ENCODE peak calls at places on chromosomes 11 and 22, in five cellular contexts. H is OCI-LY7, D is Peyer's patch, E is uterus, N is choroid plexus epithelial cell. P is an unnamed sample.

GRCh38 chr11:8812438-8812837 is 98.6 kb upstream of the AKIP1 start:
- DNase-seq in H (no peak), D (no peak), E (peak; percentile 64), N (peak; percentile 61), P (peak; percentile 48)

GRCh38 chr11:111586305-111586915 is 15.8 kb upstream of the SIK2 start:
- DNase-seq in H (peak; percentile 78), D (no peak), E (no peak), N (peak; percentile 77), P (no peak)

GRCh38 chr11:77252555-77253270 is 48.8 kb downstream of the GDPD4 start:
- DNase-seq in H (no peak), D (no peak), E (no peak), N (no peak), P (no peak)

GRCh38 chr11:15649371-15650104 is 534.8 kb downstream of the INSC start:
- DNase-seq in H (no peak), D (no peak), E (no peak), N (no peak), P (no peak)

GRCh38 chr22:24339452-24339747 is 68.8 kb downstream of the SPECC1L start:
- DNase-seq in H (no peak), D (no peak), E (no peak), N (no peak), P (no peak)

GRCh38 chr11:115222863-115223530 is 281.2 kb downstream of the CADM1 start:
- DNase-seq in H (peak; percentile 80), D (no peak), E (no peak), N (peak; percentile 18), P (no peak)

GRCh38 chr11:96314326-96315050 is 28.5 kb downstream of the MAML2 start:
- DNase-seq in H (no peak), D (no peak), E (no peak), N (peak; percentile 74), P (no peak)

GRCh38 chr11:16184588-16184987 is 171.8 kb downstream of the SOX6 start:
- DNase-seq in H (no peak), D (no peak), E (no peak), N (peak; percentile 50), P (peak; percentile 52)

GRCh38 chr11:117843666-117844484 is 19.3 kb upstream of the FXYD2 start:
- DNase-seq in H (peak; percentile 67), D (peak; percentile 86), E (peak; percentile 86), N (peak; percentile 80), P (peak; percentile 94)

DNA sequence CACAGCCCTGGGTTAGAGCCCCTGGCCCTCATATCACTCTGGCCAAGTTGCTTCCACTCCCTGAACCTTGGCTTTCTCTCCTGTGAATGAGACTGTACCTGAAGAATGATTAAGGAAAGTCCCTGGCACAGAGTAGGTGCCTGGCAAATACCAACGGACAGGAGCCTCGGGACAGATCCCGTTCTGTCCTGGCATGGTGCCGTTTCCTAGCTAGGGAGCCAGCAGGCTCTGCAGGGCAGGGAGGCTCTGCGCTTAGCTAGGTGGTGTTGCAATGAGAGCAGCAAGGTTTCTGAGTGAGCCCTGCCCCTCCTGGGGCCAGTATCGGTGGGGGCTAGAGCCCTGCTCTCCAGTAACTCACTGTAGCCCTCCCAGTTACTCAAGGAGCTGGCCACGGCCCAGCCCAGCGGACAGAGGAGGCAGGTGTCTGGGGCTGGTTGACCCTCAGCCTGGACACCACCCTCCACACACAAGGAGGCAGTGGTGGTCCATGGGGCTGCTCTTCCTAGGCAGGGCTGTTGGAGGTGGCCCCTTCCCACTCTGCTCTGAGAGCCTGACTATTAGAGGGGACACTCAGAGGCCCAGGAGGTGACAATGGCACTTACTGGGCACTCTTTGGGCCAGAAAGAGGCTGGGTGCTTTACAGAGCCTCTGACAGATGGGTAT is 74.4 kb downstream of the NFAM1 start:
- DNase-seq in H (no peak), D (no peak), E (no peak), N (no peak), P (no peak)
- TF ChIP-seq CTCF in H (no peak), D (no peak), E (no peak), N (peak; percentile 3), P (peak; percentile 54)

GRCh38 chr11:69014084-69014935 is 1.3 kb upstream of the MRGPRF start:
- DNase-seq in H (no peak), D (no peak), E (peak; percentile 82), N (peak; percentile 34), P (peak; percentile 72)

GRCh38 chr11:69017951-69018350 is 4.9 kb upstream of the MRGPRF start:
- DNase-seq in H (no peak), D (no peak), E (no peak), N (no peak), P (no peak)

GRCh38 chr11:69014936-69015549 is 2.0 kb upstream of the MRGPRF start:
- DNase-seq in H (no peak), D (no peak), E (no peak), N (no peak), P (no peak)

GRCh38 chr11:69022268-69022667 is 9.2 kb upstream of the MRGPRF start:
- DNase-seq in H (no peak), D (no peak), E (peak; percentile 61), N (no peak), P (no peak)

DNA sequence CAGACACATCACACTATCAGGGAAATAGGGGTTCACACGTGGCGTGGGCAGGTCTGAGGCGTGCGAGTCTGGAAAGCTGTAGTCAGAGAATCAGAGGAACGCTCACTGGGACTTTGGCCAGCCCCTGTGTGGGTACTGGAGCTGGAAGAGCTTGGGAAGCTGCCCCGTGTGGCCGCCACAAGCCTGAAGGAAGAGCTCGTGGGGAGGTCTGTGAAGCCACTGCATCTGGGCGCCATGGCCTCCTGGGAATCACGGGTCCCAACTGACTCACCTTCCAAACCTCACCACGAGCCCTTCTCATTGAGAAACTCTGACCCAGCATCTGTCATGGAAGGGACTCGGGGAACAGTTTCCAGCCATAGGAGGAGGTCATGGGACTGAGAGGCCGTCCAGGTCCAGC is 5.9 kb upstream of the MRGPRF start:
- DNase-seq in H (no peak), D (no peak), E (peak; percentile 71), N (no peak), P (no peak)
- TF ChIP-seq CTCF in H (no peak), D (no peak), E (no peak), N (no peak), P (no peak)

GRCh38 chr11:119100246-119100959 is 1.2 kb downstream of the DPAGT1 start:
- DNase-seq in H (no peak), D (peak; percentile 41), E (no peak), N (peak; percentile 63), P (peak; percentile 57)
- TF ChIP-seq CTCF in H (peak; percentile 84), D (peak; percentile 45), E (no peak), N (peak; percentile 59), P (peak; percentile 64)

DNA sequence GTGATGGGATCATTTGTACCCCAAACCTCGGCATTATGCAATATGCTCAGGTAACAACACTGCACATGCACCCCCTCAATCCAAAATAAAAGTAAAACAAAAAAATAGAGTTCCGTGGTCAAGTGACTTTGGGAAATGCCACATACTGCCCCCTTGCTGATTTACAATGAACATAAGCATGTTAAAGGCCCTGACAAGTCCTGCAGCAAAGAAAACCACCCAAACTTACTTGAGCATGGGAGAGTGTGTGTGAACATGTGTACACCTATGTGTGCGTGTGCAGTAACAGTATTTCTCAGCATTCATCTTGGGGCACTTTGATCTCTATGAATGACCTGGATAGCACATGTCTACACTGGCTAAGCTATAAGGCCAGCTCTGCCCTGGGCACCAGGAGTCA is 15.8 kb upstream of the IGSF22 start:
- DNase-seq in H (peak; percentile 8), D (no peak), E (no peak), N (no peak), P (no peak)
- TF ChIP-seq CTCF in H (peak; percentile 49), D (no peak), E (no peak), N (peak; percentile 8), P (peak; percentile 20)

GRCh38 chr11:75223954-75224643 is 16.5 kb upstream of the TPBGL start:
- DNase-seq in H (no peak), D (peak; percentile 19), E (no peak), N (no peak), P (peak; percentile 65)
- TF ChIP-seq CTCF in H (no peak), D (peak; percentile 7), E (no peak), N (no peak), P (peak; percentile 51)

DNA sequence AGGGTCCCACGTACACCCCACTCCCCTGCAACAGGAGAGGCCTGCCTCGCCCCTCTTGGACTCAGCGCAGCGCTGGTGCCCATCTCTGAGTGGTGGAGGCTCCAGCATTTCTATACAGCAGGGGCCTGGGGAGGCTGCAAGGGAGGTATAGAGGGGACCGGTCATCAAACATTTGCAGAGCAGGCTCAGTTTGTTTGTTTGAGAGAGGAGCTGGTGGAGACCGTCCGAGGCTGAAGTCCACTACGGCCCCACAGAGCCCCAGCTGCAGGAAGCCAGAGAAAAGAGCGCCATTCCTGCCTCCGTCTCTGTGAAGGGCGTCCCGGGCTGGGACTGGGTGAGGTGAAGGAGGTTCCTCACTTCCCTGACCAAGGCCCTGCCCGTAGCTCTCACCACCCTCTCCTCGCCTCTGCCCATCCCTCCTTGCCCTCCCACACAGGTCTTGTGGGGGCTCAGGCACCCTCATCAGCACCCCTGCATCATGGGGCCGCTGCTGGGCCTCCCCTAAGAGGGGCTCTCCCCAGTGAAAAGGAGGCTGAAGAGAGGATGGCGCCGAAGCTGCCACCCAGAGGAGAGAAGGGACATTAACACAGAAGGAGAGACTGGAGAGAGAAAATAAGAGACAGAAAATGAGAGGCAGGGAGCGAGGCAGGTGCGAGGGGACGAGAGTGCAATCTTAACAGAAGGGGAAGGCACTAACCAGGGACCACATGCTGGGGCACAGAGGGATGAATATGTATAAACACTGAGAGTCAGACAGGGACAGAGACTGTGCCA is 24.6 kb downstream of the RPUSD4 start:
- DNase-seq in H (no peak), D (no peak), E (no peak), N (no peak), P (no peak)
- TF ChIP-seq CTCF in H (peak; percentile 56), D (peak; percentile 23), E (no peak), N (peak; percentile 38), P (peak; percentile 62)

DNA sequence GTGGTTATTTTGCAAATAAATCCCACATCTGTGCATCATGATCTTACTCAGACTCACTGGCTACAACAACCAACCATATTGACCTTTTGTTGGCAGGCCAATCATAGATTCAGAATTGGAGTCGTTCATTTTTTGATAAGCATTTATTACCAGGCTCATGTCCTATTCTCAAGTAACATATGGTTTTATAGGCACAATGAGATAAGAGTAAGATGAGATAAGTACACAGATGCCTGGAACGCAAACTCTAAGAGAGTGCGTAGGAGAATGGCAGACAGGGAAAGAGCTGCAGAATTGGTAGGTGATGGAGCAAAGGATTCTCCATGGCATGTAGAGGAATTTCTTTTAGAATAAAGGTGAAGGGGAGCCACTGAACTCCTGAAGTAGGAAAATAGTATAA is 71.7 kb upstream of the SLC5A12 start:
- DNase-seq in H (no peak), D (no peak), E (no peak), N (no peak), P (no peak)
- TF ChIP-seq CTCF in H (no peak), D (no peak), E (no peak), N (no peak), P (no peak)

DNA sequence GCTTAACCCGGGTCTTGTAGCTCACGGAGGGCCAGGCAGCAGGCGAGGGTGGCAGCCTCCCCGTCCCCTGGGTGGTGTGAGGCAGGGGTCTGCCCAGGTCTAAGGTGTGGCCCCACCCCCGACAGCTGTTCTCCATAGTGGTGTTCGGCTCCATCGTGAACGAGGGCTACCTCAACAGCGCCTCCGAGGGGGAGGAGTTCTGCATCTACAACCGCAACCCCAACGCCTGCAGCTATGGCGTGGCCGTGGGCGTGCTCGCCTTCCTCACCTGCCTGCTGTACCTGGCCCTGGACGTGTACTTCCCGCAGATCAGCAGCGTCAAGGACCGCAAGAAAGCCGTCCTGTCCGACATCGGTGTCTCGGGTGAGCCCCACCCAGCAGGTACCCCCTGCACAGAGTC is 24.4 kb downstream of the SYNGR1 start:
- DNase-seq in H (no peak), D (no peak), E (no peak), N (no peak), P (peak; percentile 53)
- TF ChIP-seq CTCF in H (no peak), D (no peak), E (no peak), N (no peak), P (no peak)